ENCODE peak calls at places on chromosome 11, in ten cellular contexts. S is mesothelial cell of epicardium, G is H9, C is upper lobe of right lung, R is IMR-90, W is HL-60, F is neural crest cell, O is type B pancreatic cell, T is breast epithelium, L is tibial nerve. P is an unnamed sample.

GRCh38 chr11:17782938-17783337 is 48.4 kb downstream of the KCNC1 start:
- DNase-seq in S (no peak), G (no peak), C (no peak), R (no peak), W (no peak), F (no peak), O (no peak), T (no peak), L (no peak), P (no peak)

GRCh38 chr11:85123752-85124231 is 503.4 kb downstream of the DLG2 start:
- DNase-seq in S (no peak), G (no peak), C (no peak), R (no peak), W (no peak), F (no peak), O (no peak), T (no peak), L (no peak), P (no peak)

GRCh38 chr11:4851033-4851432 is 2.0 kb upstream of the OR51S1 start:
- DNase-seq in S (no peak), G (no peak), C (no peak), R (peak), W (no peak), F (no peak), O (no peak), T (no peak), L (no peak), P (no peak)

GRCh38 chr11:109998921-109999320 is 94.3 kb upstream of the ZC3H12C start:
- DNase-seq in S (no peak), G (no peak), C (no peak), R (no peak), W (no peak), F (no peak), O (no peak), T (no peak), L (no peak), P (no peak)

GRCh38 chr11:65243773-65244172 is 18.0 kb upstream of the POLA2 start:
- DNase-seq in S (no peak), G (peak), C (no peak), R (no peak), W (no peak), F (no peak), O (no peak), T (no peak), L (no peak), P (no peak)

GRCh38 chr11:68008381-68009337 is 1.5 kb upstream of the ALDH3B1 start:
- DNase-seq in S (no peak), G (no peak), C (peak), R (no peak), W (peak), F (no peak), O (no peak), T (no peak), L (no peak), P (no peak)

GRCh38 chr11:1548221-1549070 is 23.6 kb downstream of the DUSP8 start:
- DNase-seq in S (no peak), G (peak), C (peak), R (peak), W (no peak), F (no peak), O (no peak), T (peak), L (no peak), P (peak)

GRCh38 chr11:3169235-3169951 is 4.3 kb upstream of the OSBPL5 start:
- DNase-seq in S (peak), G (peak), C (peak), R (peak), W (peak), F (no peak), O (no peak), T (no peak), L (peak), P (no peak)

GRCh38 chr11:66996609-66997273 is 21.6 kb downstream of the C11orf86 start:
- DNase-seq in S (no peak), G (no peak), C (no peak), R (peak), W (no peak), F (no peak), O (no peak), T (no peak), L (no peak), P (peak)

GRCh38 chr11:93559681-93560080 is 16.5 kb upstream of the SMCO4 start:
- DNase-seq in S (no peak), G (no peak), C (no peak), R (no peak), W (no peak), F (no peak), O (no peak), T (no peak), L (no peak), P (no peak)

GRCh38 chr11:113779496-113779895 is at the start of gene CLDN25:
- DNase-seq in S (no peak), G (no peak), C (no peak), R (no peak), W (no peak), F (no peak), O (no peak), T (no peak), L (no peak), P (no peak)

GRCh38 chr11:35721576-35722341 is 59.2 kb downstream of the TRIM44 start:
- DNase-seq in S (no peak), G (no peak), C (no peak), R (peak), W (no peak), F (no peak), O (no peak), T (no peak), L (no peak), P (no peak)

GRCh38 chr11:57340228-57340627 is 2.1 kb downstream of the P2RX3 start:
- DNase-seq in S (no peak), G (peak), C (no peak), R (no peak), W (no peak), F (peak), O (no peak), T (no peak), L (no peak), P (no peak)

GRCh38 chr11:67420646-67421420 is 5.4 kb downstream of the CARNS1 start:
- DNase-seq in S (peak), G (peak), C (peak), R (peak), W (peak), F (peak), O (peak), T (peak), L (peak), P (peak)

GRCh38 chr11:797300-798092 is 585 bp downstream of the SLC25A22 start:
- DNase-seq in S (peak), G (peak), C (peak), R (peak), W (peak), F (peak), O (no peak), T (no peak), L (peak), P (peak)

GRCh38 chr11:117930668-117931330 is 1.6 kb upstream of the TMPRSS13 start:
- DNase-seq in S (no peak), G (no peak), C (no peak), R (no peak), W (no peak), F (no peak), O (no peak), T (peak), L (no peak), P (no peak)

GRCh38 chr11:114615448-114616361 is 20.1 kb upstream of the NXPE4 start:
- DNase-seq in S (no peak), G (no peak), C (no peak), R (no peak), W (no peak), F (no peak), O (no peak), T (no peak), L (no peak), P (no peak)

GRCh38 chr11:116636341-116636968 is 136.3 kb downstream of the BUD13 start:
- DNase-seq in S (no peak), G (no peak), C (no peak), R (no peak), W (no peak), F (no peak), O (no peak), T (no peak), L (no peak), P (peak)

GRCh38 chr11:122681731-122682130 is 26.2 kb downstream of the UBASH3B start:
- DNase-seq in S (no peak), G (no peak), C (no peak), R (no peak), W (no peak), F (no peak), O (no peak), T (no peak), L (no peak), P (no peak)
- TF ChIP-seq CTCF in S (no peak), G (no peak), C (no peak), R (no peak), W (no peak), F (no peak), O (no peak), T (no peak), L (no peak), P (no peak)

DNA sequence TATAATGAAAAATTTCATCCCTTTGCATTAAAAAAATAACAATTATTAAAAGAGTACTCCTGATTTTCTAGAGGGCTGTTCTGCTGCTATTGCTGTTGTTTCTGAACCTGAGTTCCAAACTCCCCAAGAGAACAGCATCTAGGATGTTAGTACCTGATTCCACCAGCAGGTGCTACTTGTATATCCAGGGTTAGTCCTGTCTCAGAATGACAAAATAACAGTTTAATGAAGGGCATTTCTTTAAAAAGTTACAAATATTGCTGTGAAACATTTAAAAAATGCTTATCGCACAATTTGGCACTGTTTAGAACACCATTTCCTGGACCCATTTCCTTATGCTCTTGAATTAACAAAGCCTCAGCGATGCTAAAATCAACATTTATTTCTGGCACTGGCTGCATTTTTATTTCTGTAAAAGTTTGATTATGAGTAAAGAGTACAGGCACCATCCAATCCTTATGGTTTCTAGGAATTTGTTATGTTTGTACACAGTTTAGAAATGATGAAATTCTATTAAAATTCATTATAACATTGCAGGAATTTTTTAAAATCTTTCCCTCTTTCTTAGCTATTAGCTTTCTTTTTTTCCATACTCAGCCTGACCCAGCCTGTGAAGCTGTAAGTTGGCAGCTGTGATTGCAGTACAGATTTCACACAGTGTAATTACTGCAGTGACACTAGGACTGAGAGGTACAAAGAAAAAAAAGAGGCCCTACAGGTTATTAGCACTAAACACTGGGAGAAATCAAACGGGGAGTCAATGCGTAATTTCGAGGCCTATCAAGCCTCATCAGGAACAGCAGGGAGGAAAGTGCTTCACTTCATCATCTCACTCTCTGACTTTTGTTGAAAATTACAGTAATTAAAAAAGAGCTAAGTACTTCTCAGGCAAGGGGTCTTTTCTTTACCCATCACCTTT is 208.8 kb downstream of the DCDC1 start:
- DNase-seq in S (no peak), G (no peak), C (no peak), R (no peak), W (no peak), F (no peak), O (no peak), T (no peak), L (no peak), P (no peak)
- TF ChIP-seq CTCF in S (peak), G (peak), C (peak), R (no peak), W (no peak), F (peak), O (peak), T (peak), L (no peak), P (no peak)

GRCh38 chr11:33716236-33716635 is 15.6 kb upstream of the C11orf91 start:
- DNase-seq in S (no peak), G (no peak), C (no peak), R (no peak), W (peak), F (no peak), O (no peak), T (no peak), L (no peak), P (no peak)
- TF ChIP-seq CTCF in S (no peak), G (peak), C (peak), R (peak), W (no peak), F (no peak), O (peak), T (no peak), L (peak), P (no peak)

GRCh38 chr11:94742645-94743044 is 25.5 kb upstream of the AMOTL1 start:
- DNase-seq in S (no peak), G (no peak), C (no peak), R (no peak), W (no peak), F (no peak), O (no peak), T (no peak), L (no peak), P (no peak)

GRCh38 chr11:94738746-94739145 is 29.4 kb upstream of the AMOTL1 start:
- DNase-seq in S (no peak), G (no peak), C (no peak), R (no peak), W (no peak), F (no peak), O (no peak), T (no peak), L (no peak), P (no peak)

GRCh38 chr11:94740083-94740974 is 27.8 kb upstream of the AMOTL1 start:
- DNase-seq in S (peak), G (peak), C (peak), R (no peak), W (no peak), F (peak), O (peak), T (no peak), L (peak), P (peak)

GRCh38 chr11:94739331-94739730 is 28.8 kb upstream of the AMOTL1 start:
- DNase-seq in S (no peak), G (no peak), C (no peak), R (no peak), W (no peak), F (no peak), O (no peak), T (no peak), L (no peak), P (no peak)

GRCh38 chr11:94740975-94741707 is 27.0 kb upstream of the AMOTL1 start:
- DNase-seq in S (no peak), G (peak), C (peak), R (peak), W (peak), F (peak), O (no peak), T (peak), L (peak), P (no peak)
- TF ChIP-seq CTCF in S (peak), G (peak), C (peak), R (peak), W (peak), F (peak), O (peak), T (peak), L (peak), P (no peak)